ENCODE peak calls at places on chromosomes 4 and X, in four cellular contexts. P is IMR-90, Q is H9, D is mesenchymal stem cell. N is an unnamed sample.

GRCh38 chr4:87049508-87049907 is 114.7 kb downstream of the AFF1 start:
- DNase-seq in P (no peak), Q (no peak), D (no peak), N (no peak)

GRCh38 chr4:83212041-83212851 is 72.4 kb downstream of the COQ2 start:
- DNase-seq in P (no peak), Q (no peak), D (no peak), N (peak; percentile 28)

GRCh38 chr4:128579454-128579853 is 230.0 kb upstream of the JADE1 start:
- DNase-seq in P (no peak), Q (no peak), D (no peak), N (no peak)

GRCh38 chr4:87423313-87424031 is 1.1 kb downstream of the NUDT9 start:
- DNase-seq in P (no peak), Q (no peak), D (peak; percentile 30), N (no peak)

GRCh38 chr4:72442715-72443114 is 126.3 kb downstream of the ADAMTS3 start:
- DNase-seq in P (no peak), Q (no peak), D (no peak), N (no peak)

GRCh38 chrX:121307441-121307840 is 260.0 kb downstream of the GLUD2 start:
- DNase-seq in P (no peak), Q (no peak), D (no peak), N (no peak)

GRCh38 chr4:87875187-87875586 is 42.4 kb downstream of the MEPE start:
- DNase-seq in P (no peak), Q (no peak), D (no peak), N (no peak)

GRCh38 chr4:168845897-168846296 is 164.2 kb downstream of the CBR4 start:
- DNase-seq in P (no peak), Q (no peak), D (no peak), N (no peak)

GRCh38 chr4:31160146-31160545 is 440.0 kb downstream of the PCDH7 start:
- DNase-seq in P (no peak), Q (no peak), D (no peak), N (no peak)

GRCh38 chr4:68407868-68408190 is 39.4 kb upstream of the TMPRSS11E start:
- DNase-seq in P (no peak), Q (no peak), D (no peak), N (peak; percentile 43)

GRCh38 chrX:34563809-34564208 is 93.3 kb downstream of the TMEM47 start:
- DNase-seq in P (no peak), Q (no peak), D (no peak), N (peak; percentile 60)

GRCh38 chr4:5784960-5785611 is 74.1 kb downstream of the EVC start:
- DNase-seq in P (no peak), Q (peak; percentile 48), D (no peak), N (peak; percentile 44)

GRCh38 chrX:13085533-13085932 is 41.1 kb upstream of the FAM9C start:
- DNase-seq in P (no peak), Q (no peak), D (no peak), N (no peak)

GRCh38 chrX:107135965-107136307 is 17.3 kb upstream of the RBM41 start:
- DNase-seq in P (no peak), Q (no peak), D (no peak), N (no peak)

GRCh38 chr4:81447551-81448266 is 24.0 kb downstream of the RASGEF1B start:
- DNase-seq in P (peak; percentile 39), Q (no peak), D (no peak), N (no peak)

DNA sequence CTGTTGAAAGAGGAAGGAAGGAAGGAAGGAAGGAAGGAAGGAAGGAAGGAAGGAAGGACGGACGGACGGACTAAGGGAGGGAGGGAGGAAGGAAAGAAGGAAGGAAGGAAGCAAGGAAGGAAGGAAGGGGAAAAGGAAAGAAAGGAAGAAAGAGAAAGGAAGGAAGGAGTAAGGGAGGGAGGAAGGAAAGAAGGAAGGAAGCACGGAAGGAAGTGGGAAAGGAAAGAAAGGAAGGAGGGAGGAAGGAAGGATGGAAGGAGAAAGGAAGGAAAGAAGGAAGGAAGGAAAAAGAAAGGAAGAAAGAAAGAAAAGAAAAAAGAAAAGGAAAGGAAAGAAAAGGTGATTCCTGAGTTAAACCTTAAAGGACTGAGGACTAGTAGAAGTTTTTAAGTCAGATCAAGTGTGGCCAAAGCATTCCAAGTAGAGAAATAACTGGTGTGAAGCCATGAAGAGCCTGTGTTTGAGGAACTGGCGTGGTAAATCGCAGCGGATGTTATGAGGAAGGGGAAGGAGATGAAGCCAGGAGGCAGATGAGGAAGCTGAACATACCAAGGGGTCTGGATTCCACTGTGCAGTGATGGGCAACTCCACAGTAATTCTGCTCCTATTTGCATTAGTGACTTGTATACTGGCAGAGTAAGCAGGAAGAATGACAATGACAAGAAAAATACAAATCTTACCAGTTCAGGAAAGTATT is 163.5 kb downstream of the MGST2 start:
- DNase-seq in P (no peak), Q (no peak), D (no peak), N (no peak)
- H2BK15ac ChIP-seq in P (no peak overlapping the region), Q (no peak overlapping the region), D (no peak overlapping the region), N (no peak overlapping the region)

DNA sequence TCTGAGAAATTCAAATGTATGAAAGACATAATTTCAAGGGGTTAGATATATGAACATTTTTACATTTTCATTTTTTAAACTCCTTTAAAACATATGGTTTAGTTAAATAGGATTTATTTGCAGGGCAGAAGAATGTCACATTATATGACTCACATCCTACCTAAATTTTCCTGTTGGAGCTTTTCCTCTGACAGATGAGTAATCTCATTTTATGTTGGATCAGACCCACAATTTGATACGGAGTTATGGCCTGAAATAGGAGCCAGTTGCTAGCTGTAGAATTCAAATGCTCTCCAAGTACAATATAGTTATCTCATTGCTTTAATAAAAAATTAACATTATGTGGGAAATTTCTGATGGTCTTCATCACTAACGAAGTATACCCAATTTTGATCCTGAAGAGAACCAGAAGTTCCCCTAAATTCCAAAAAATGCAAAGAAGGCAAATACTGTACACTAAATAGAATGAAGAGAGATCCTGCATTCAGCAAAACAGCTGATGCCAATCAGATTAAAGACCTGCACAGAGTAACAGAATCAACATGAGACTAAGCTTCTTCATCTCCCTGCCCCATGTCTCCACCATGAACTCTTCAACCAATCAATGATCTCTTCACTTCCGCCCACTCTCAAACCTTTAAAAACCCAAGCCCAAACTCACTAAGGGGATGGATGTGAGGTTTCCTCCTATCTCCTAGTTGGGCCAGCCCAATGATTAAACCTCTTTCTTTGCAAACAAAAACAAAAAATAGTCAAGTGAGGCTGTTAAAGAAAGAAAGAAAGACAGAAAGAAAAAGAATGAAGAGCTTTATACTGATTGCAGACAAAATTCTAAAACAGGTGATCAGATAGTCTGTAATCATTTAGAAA is 10.9 kb upstream of the EXOSC9 start:
- DNase-seq in P (peak; percentile 86), Q (no peak), D (no peak), N (no peak)
- H2BK15ac ChIP-seq in P (peak overlapping the region; percentile 83), Q (no peak overlapping the region), D (no peak overlapping the region), N (no peak overlapping the region)

GRCh38 chr4:152676052-152676854 is 3.5 kb downstream of the TMEM154 start:
- DNase-seq in P (no peak), Q (no peak), D (no peak), N (no peak)
- H2BK15ac ChIP-seq in P (no peak overlapping the region), Q (no peak overlapping the region), D (no peak overlapping the region), N (peak overlapping the region; percentile 25)

GRCh38 chrX:16633754-16634153 is 16.2 kb upstream of the S100G start:
- DNase-seq in P (peak; percentile 50), Q (no peak), D (peak; percentile 52), N (no peak)
- H2BK15ac ChIP-seq in P (no peak overlapping the region), Q (no peak overlapping the region), D (no peak overlapping the region), N (no peak overlapping the region)

GRCh38 chr4:186701788-186702187 is 21.9 kb downstream of the FAT1 start:
- DNase-seq in P (no peak), Q (no peak), D (no peak), N (no peak)
- H2BK15ac ChIP-seq in P (no peak overlapping the region), Q (no peak overlapping the region), D (no peak overlapping the region), N (no peak overlapping the region)

DNA sequence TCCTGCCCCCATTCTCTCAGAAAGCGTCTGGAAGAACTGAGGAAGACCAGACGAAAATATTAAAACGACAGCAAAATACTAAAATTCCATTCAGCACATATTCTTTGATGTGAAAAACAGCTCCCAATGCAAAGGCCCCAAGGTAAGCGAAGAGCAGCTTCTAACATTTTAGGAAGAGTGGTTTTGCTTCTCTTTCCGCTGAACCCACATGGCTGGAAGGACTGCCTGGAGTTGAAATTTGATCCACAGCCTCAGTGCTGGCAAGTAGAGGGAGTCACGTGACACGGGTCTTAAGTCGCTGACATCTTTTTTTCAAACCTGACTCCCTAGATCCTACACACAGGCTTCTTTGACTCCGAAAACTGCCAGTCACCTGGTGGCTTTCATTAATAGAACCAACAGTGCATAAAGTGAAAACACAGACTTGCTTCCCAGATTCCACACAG is at the start of gene FAM13A:
- DNase-seq in P (peak; percentile 97), Q (peak; percentile 89), D (peak; percentile 95), N (peak; percentile 98)
- H2BK15ac ChIP-seq in P (peak within 1 kb of the TSS; percentile 21), Q (no peak within 1 kb of the TSS), D (no peak within 1 kb of the TSS), N (no peak within 1 kb of the TSS)

DNA sequence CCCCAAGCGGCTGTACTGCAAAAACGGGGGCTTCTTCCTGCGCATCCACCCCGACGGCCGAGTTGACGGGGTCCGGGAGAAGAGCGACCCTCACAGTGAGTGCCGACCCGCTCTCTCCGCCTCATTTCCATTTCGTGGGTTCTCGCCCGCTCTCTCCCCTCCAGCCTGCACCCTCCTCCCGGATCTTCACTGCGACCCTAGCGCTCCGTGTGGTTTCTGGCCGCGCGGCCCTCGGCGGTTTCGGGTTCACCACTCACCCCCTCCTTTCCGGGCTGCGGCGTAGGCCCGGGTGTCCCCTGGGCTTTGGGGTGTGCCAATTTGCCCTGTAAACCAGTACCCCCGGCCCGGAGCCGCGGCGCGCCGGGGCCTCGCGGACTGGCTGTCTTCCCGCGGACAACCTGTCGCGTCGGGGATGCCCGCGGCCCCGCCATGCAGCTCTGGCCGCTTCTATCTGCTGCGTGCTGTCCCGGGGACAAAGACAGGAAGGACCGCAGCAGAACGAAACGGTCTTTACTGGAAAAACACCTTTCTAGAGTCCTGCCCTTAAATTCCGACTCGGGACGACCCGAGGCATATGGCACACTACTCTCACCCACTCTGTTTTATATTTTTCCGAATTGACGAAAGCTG is 742 bp downstream of the FGF2 start:
- DNase-seq in P (peak; percentile 25), Q (no peak), D (peak; percentile 62), N (peak; percentile 62)
- H2BK15ac ChIP-seq in P (peak overlapping the region; percentile 55), Q (peak overlapping the region; percentile 78), D (peak overlapping the region; percentile 98), N (no peak overlapping the region)

GRCh38 chr4:945274-946102 is 13.2 kb downstream of the TMEM175 start:
- DNase-seq in P (no peak), Q (peak; percentile 27), D (peak; percentile 14), N (peak; percentile 45)
- H2BK15ac ChIP-seq in P (no peak overlapping the region), Q (no peak overlapping the region), D (no peak overlapping the region), N (no peak overlapping the region)